ENCODE peak calls at places on chromosomes 7 and 10, in eight cellular contexts. M is omental fat pad; C is stimulated activated CD4-positive, alpha-beta T cell treated with anti-CD3 and anti-CD28 coated beads, Interleukin-4, amount 100 ng/mL, for 4 hours; Z is NT2/D1; P is GM23338; Q is T-cell; R is RWPE2; Y is AG08395. A is an unnamed sample.

GRCh38 chr10:79387974-79388850 is 40.9 kb downstream of the PPIF start:
- DNase-seq in M (peak), C (no peak), Z (no peak), P (no peak), Q (peak), R (peak), Y (no peak), A (no peak)

GRCh38 chr7:40000734-40001315 is 50.8 kb downstream of the CDK13 start:
- DNase-seq in M (no peak), C (no peak), Z (no peak), P (no peak), Q (no peak), R (no peak), Y (no peak), A (no peak)

GRCh38 chr10:86944907-86945306 is 12.5 kb downstream of the MMRN2 start:
- DNase-seq in M (no peak), C (no peak), Z (no peak), P (no peak), Q (no peak), R (no peak), Y (no peak), A (no peak)

GRCh38 chr7:55202150-55202913 is 162.8 kb upstream of the LANCL2 start:
- DNase-seq in M (no peak), C (no peak), Z (no peak), P (no peak), Q (no peak), R (no peak), Y (no peak), A (no peak)

GRCh38 chr10:73218466-73219191 is 28.4 kb downstream of the DNAJC9 start:
- DNase-seq in M (no peak), C (no peak), Z (no peak), P (peak), Q (no peak), R (no peak), Y (peak), A (peak)

GRCh38 chr7:1457949-1458675 is 1.2 kb downstream of the MICALL2 start:
- DNase-seq in M (no peak), C (no peak), Z (no peak), P (no peak), Q (no peak), R (no peak), Y (no peak), A (peak)

GRCh38 chr10:44982114-44982460 is 3.5 kb upstream of the DEPP1 start:
- DNase-seq in M (no peak), C (no peak), Z (no peak), P (no peak), Q (no peak), R (no peak), Y (no peak), A (peak)

GRCh38 chr10:64075604-64076003 is 554.4 kb downstream of the REEP3 start:
- DNase-seq in M (no peak), C (no peak), Z (no peak), P (no peak), Q (no peak), R (no peak), Y (no peak), A (no peak)

GRCh38 chr7:66720571-66720970 is 20.0 kb upstream of the RABGEF1 start:
- DNase-seq in M (no peak), C (no peak), Z (no peak), P (no peak), Q (no peak), R (no peak), Y (no peak), A (no peak)

GRCh38 chr10:111323567-111323966 is 246.7 kb downstream of the ADRA2A start:
- DNase-seq in M (no peak), C (no peak), Z (no peak), P (peak), Q (no peak), R (no peak), Y (peak), A (no peak)

GRCh38 chr7:41148521-41148951 is 554.4 kb downstream of the INHBA start:
- DNase-seq in M (no peak), C (no peak), Z (no peak), P (no peak), Q (no peak), R (no peak), Y (peak), A (peak)

GRCh38 chr10:119206603-119207366 is 586 bp upstream of the GRK5 start:
- DNase-seq in M (peak), C (peak), Z (no peak), P (peak), Q (peak), R (no peak), Y (peak), A (peak)

GRCh38 chr10:102322914-102323313 is 72.6 kb upstream of the NFKB2 start:
- DNase-seq in M (no peak), C (peak), Z (no peak), P (no peak), Q (peak), R (no peak), Y (no peak), A (no peak)

GRCh38 chr7:67644149-67644548 is 647.5 kb downstream of the TYW1 start:
- DNase-seq in M (no peak), C (no peak), Z (no peak), P (no peak), Q (no peak), R (no peak), Y (no peak), A (no peak)

GRCh38 chr7:128362670-128363069 is 1.2 kb upstream of the PRRT4 start:
- DNase-seq in M (no peak), C (no peak), Z (no peak), P (no peak), Q (no peak), R (no peak), Y (peak), A (no peak)